ENCODE peak calls at places on chromosome 15, in seven cellular contexts. One of them, this sample, is unnamed.

GRCh38 chr15:70653426-70653825 is 109.9 kb downstream of the UACA start:
- DNase-seq in HCT116: no peak
- DNase-seq in K562: no peak
- DNase-seq in SK-N-SH: no peak
- DNase-seq in HepG2: peak
- DNase-seq in GM12878: no peak
- DNase-seq in H1: no peak
- DNase-seq in this sample: no peak

GRCh38 chr15:31390777-31391486 is 64.3 kb downstream of the KLF13 start:
- DNase-seq in HCT116: no peak
- DNase-seq in K562: no peak
- DNase-seq in SK-N-SH: no peak
- DNase-seq in HepG2: no peak
- DNase-seq in GM12878: no peak
- DNase-seq in H1: no peak
- DNase-seq in this sample: no peak

GRCh38 chr15:100340721-100341661 is 784 bp downstream of the ADAMTS17 start:
- DNase-seq in HCT116: no peak
- DNase-seq in K562: no peak
- DNase-seq in SK-N-SH: peak
- DNase-seq in HepG2: no peak
- DNase-seq in GM12878: no peak
- DNase-seq in H1: no peak
- DNase-seq in this sample: no peak

GRCh38 chr15:64009798-64010241 is 36.5 kb downstream of the DAPK2 start:
- DNase-seq in HCT116: no peak
- DNase-seq in K562: no peak
- DNase-seq in SK-N-SH: no peak
- DNase-seq in HepG2: no peak
- DNase-seq in GM12878: peak
- DNase-seq in H1: no peak
- DNase-seq in this sample: no peak

GRCh38 chr15:71612869-71613268 is 197.5 kb upstream of the NR2E3 start:
- DNase-seq in HCT116: no peak
- DNase-seq in K562: no peak
- DNase-seq in SK-N-SH: no peak
- DNase-seq in HepG2: no peak
- DNase-seq in GM12878: no peak
- DNase-seq in H1: no peak
- DNase-seq in this sample: no peak

GRCh38 chr15:81343371-81343770 is 19.4 kb upstream of the STARD5 start:
- DNase-seq in HCT116: no peak
- DNase-seq in K562: no peak
- DNase-seq in SK-N-SH: no peak
- DNase-seq in HepG2: no peak
- DNase-seq in GM12878: no peak
- DNase-seq in H1: peak
- DNase-seq in this sample: no peak

GRCh38 chr15:48077785-48078184 is 43.0 kb upstream of the SLC24A5 start:
- DNase-seq in HCT116: no peak
- DNase-seq in K562: no peak
- DNase-seq in SK-N-SH: no peak
- DNase-seq in HepG2: no peak
- DNase-seq in GM12878: no peak
- DNase-seq in H1: no peak
- DNase-seq in this sample: no peak

GRCh38 chr15:40279437-40280141 is 3.3 kb downstream of the ANKRD63 start:
- DNase-seq in HCT116: no peak
- DNase-seq in K562: peak
- DNase-seq in SK-N-SH: peak
- DNase-seq in HepG2: peak
- DNase-seq in GM12878: no peak
- DNase-seq in H1: peak
- DNase-seq in this sample: peak

GRCh38 chr15:95269247-95270155 is 1038.1 kb downstream of the MCTP2 start:
- DNase-seq in HCT116: no peak
- DNase-seq in K562: no peak
- DNase-seq in SK-N-SH: no peak
- DNase-seq in HepG2: no peak
- DNase-seq in GM12878: no peak
- DNase-seq in H1: no peak
- DNase-seq in this sample: no peak

GRCh38 chr15:70203981-70204560 is 106.4 kb upstream of the TLE3 start:
- DNase-seq in HCT116: no peak
- DNase-seq in K562: no peak
- DNase-seq in SK-N-SH: peak
- DNase-seq in HepG2: no peak
- DNase-seq in GM12878: no peak
- DNase-seq in H1: no peak
- DNase-seq in this sample: no peak

GRCh38 chr15:82043726-82044372 is 2.0 kb downstream of the MEX3B start:
- DNase-seq in HCT116: no peak
- DNase-seq in K562: no peak
- DNase-seq in SK-N-SH: peak
- DNase-seq in HepG2: no peak
- DNase-seq in GM12878: no peak
- DNase-seq in H1: peak
- DNase-seq in this sample: no peak

GRCh38 chr15:37056894-37057205 is 43.5 kb downstream of the MEIS2 start:
- DNase-seq in HCT116: no peak
- DNase-seq in K562: no peak
- DNase-seq in SK-N-SH: no peak
- DNase-seq in HepG2: no peak
- DNase-seq in GM12878: no peak
- DNase-seq in H1: no peak
- DNase-seq in this sample: no peak

GRCh38 chr15:25178835-25179672 is 224.3 kb downstream of the SNRPN start:
- DNase-seq in HCT116: no peak
- DNase-seq in K562: no peak
- DNase-seq in SK-N-SH: no peak
- DNase-seq in HepG2: no peak
- DNase-seq in GM12878: no peak
- DNase-seq in H1: peak
- DNase-seq in this sample: no peak

GRCh38 chr15:35491999-35492398 is 54.0 kb downstream of the DPH6 start:
- DNase-seq in HCT116: no peak
- DNase-seq in K562: no peak
- DNase-seq in SK-N-SH: no peak
- DNase-seq in HepG2: no peak
- DNase-seq in GM12878: no peak
- DNase-seq in H1: no peak
- DNase-seq in this sample: no peak

GRCh38 chr15:48190932-48191573 is 412 bp upstream of the CTXN2 start:
- DNase-seq in HCT116: no peak
- DNase-seq in K562: no peak
- DNase-seq in SK-N-SH: peak
- DNase-seq in HepG2: peak
- DNase-seq in GM12878: no peak
- DNase-seq in H1: peak
- DNase-seq in this sample: peak

GRCh38 chr15:99324082-99324620 is 72.9 kb downstream of the LRRC28 start:
- DNase-seq in HCT116: peak
- DNase-seq in K562: no peak
- DNase-seq in SK-N-SH: no peak
- DNase-seq in HepG2: no peak
- DNase-seq in GM12878: peak
- DNase-seq in H1: no peak
- DNase-seq in this sample: no peak

GRCh38 chr15:72488558-72488957 is 14.4 kb downstream of the ARIH1 start:
- DNase-seq in HCT116: no peak
- DNase-seq in K562: no peak
- DNase-seq in SK-N-SH: no peak
- DNase-seq in HepG2: no peak
- DNase-seq in GM12878: no peak
- DNase-seq in H1: no peak
- DNase-seq in this sample: peak

GRCh38 chr15:37099321-37100108 is 834 bp downstream of the MEIS2 start:
- DNase-seq in HCT116: peak
- DNase-seq in K562: peak
- DNase-seq in SK-N-SH: peak
- DNase-seq in HepG2: peak
- DNase-seq in GM12878: no peak
- DNase-seq in H1: no peak
- DNase-seq in this sample: peak

GRCh38 chr15:78565951-78566774 is 843 bp downstream of the CHRNA5 start:
- DNase-seq in HCT116: no peak
- DNase-seq in K562: peak
- DNase-seq in SK-N-SH: peak
- DNase-seq in HepG2: peak
- DNase-seq in GM12878: no peak
- DNase-seq in H1: peak
- DNase-seq in this sample: peak

GRCh38 chr15:51401065-51401780 is 59.8 kb downstream of the GLDN start:
- DNase-seq in HCT116: no peak
- DNase-seq in K562: no peak
- DNase-seq in SK-N-SH: no peak
- DNase-seq in HepG2: no peak
- DNase-seq in GM12878: no peak
- DNase-seq in H1: no peak
- DNase-seq in this sample: no peak

GRCh38 chr15:89499156-89499555 is 2.8 kb upstream of the RHCG start:
- DNase-seq in HCT116: no peak
- DNase-seq in K562: no peak
- DNase-seq in SK-N-SH: no peak
- DNase-seq in HepG2: no peak
- DNase-seq in GM12878: no peak
- DNase-seq in H1: no peak
- DNase-seq in this sample: no peak

DNA sequence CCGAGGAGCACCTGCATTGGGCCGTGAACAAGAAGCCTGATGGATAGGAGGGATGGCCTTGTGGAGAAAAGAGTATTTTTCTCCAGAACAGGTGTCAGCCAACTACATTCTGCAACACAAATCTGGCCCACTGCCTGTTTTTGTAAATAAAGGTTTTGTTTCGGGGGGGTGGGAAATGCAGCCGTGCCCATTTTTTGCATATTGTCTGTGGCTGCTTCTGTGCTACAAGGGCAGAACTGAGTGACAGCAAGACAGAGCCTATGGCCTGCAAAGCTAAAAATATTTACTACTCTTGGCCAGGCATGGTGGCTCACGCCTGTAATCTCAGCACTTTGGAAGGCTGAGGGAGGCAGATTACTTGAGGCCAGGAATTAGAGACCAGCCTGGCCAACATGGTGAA is 95.9 kb upstream of the AKAP13 start:
- DNase-seq in HCT116: no peak
- DNase-seq in K562: no peak
- DNase-seq in SK-N-SH: no peak
- DNase-seq in HepG2: no peak
- DNase-seq in GM12878: peak
- DNase-seq in H1: no peak
- DNase-seq in this sample: no peak
- TF ChIP-seq JUND in HCT116: no peak
- TF ChIP-seq JUND in K562: no peak
- TF ChIP-seq JUND in SK-N-SH: no peak
- TF ChIP-seq JUND in HepG2: no peak
- TF ChIP-seq JUND in GM12878: no peak
- TF ChIP-seq JUND in H1: no peak
- TF ChIP-seq JUND in this sample: no peak

DNA sequence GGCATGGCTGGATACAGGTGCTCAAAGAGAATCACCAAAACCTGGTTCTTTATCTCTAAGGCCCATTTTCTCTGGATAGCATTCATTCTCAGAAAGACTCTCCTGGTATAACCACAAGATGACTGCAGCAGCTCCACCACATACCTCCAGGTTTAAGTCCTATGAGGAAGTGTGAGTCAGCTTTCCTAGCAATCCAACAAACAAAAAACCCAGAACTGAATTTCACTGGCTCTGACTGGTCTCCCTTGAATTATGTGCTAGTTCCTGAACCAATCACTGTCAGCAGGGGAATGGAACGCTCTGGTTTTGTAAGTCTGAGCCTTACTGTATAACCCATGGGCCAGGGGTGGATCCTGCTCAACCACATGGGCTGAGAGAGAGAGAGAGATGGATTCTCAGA is 27.2 kb downstream of the MRPL46 start:
- DNase-seq in HCT116: no peak
- DNase-seq in K562: no peak
- DNase-seq in SK-N-SH: no peak
- DNase-seq in HepG2: no peak
- DNase-seq in GM12878: no peak
- DNase-seq in H1: no peak
- DNase-seq in this sample: peak
- TF ChIP-seq JUND in HCT116: no peak
- TF ChIP-seq JUND in K562: no peak
- TF ChIP-seq JUND in SK-N-SH: no peak
- TF ChIP-seq JUND in HepG2: no peak
- TF ChIP-seq JUND in GM12878: no peak
- TF ChIP-seq JUND in H1: no peak
- TF ChIP-seq JUND in this sample: no peak

GRCh38 chr15:80138962-80139361 is 13.8 kb upstream of the FAH start:
- DNase-seq in HCT116: no peak
- DNase-seq in K562: no peak
- DNase-seq in SK-N-SH: no peak
- DNase-seq in HepG2: no peak
- DNase-seq in GM12878: no peak
- DNase-seq in H1: no peak
- DNase-seq in this sample: no peak

GRCh38 chr15:80140909-80141308 is 11.9 kb upstream of the FAH start:
- DNase-seq in HCT116: no peak
- DNase-seq in K562: no peak
- DNase-seq in SK-N-SH: no peak
- DNase-seq in HepG2: no peak
- DNase-seq in GM12878: no peak
- DNase-seq in H1: no peak
- DNase-seq in this sample: no peak

GRCh38 chr15:80142646-80143045 is 10.2 kb upstream of the FAH start:
- DNase-seq in HCT116: no peak
- DNase-seq in K562: no peak
- DNase-seq in SK-N-SH: no peak
- DNase-seq in HepG2: no peak
- DNase-seq in GM12878: no peak
- DNase-seq in H1: no peak
- DNase-seq in this sample: no peak

GRCh38 chr15:80141916-80142598 is 10.7 kb upstream of the FAH start:
- DNase-seq in HCT116: no peak
- DNase-seq in K562: no peak
- DNase-seq in SK-N-SH: no peak
- DNase-seq in HepG2: no peak
- DNase-seq in GM12878: no peak
- DNase-seq in H1: no peak
- DNase-seq in this sample: no peak
- TF ChIP-seq JUND in HCT116: no peak
- TF ChIP-seq JUND in K562: no peak
- TF ChIP-seq JUND in SK-N-SH: no peak
- TF ChIP-seq JUND in HepG2: no peak
- TF ChIP-seq JUND in GM12878: no peak
- TF ChIP-seq JUND in H1: no peak
- TF ChIP-seq JUND in this sample: no peak

GRCh38 chr15:68818671-68819450 is 1.8 kb downstream of the ANP32A start:
- DNase-seq in HCT116: no peak
- DNase-seq in K562: peak
- DNase-seq in SK-N-SH: peak
- DNase-seq in HepG2: peak
- DNase-seq in GM12878: no peak
- DNase-seq in H1: peak
- DNase-seq in this sample: no peak
- TF ChIP-seq JUND in HCT116: no peak
- TF ChIP-seq JUND in K562: no peak
- TF ChIP-seq JUND in SK-N-SH: no peak
- TF ChIP-seq JUND in HepG2: no peak
- TF ChIP-seq JUND in GM12878: no peak
- TF ChIP-seq JUND in H1: no peak
- TF ChIP-seq JUND in this sample: no peak

GRCh38 chr15:60184579-60184978 is 180.5 kb downstream of the FOXB1 start:
- DNase-seq in HCT116: no peak
- DNase-seq in K562: no peak
- DNase-seq in SK-N-SH: no peak
- DNase-seq in HepG2: no peak
- DNase-seq in GM12878: no peak
- DNase-seq in H1: no peak
- DNase-seq in this sample: no peak
- TF ChIP-seq JUND in HCT116: no peak
- TF ChIP-seq JUND in K562: no peak
- TF ChIP-seq JUND in SK-N-SH: no peak
- TF ChIP-seq JUND in HepG2: no peak
- TF ChIP-seq JUND in GM12878: no peak
- TF ChIP-seq JUND in H1: no peak
- TF ChIP-seq JUND in this sample: no peak